ENCODE peak calls at places on chromosomes 7 and 10, in four cellular contexts. One of them, this sample, is unnamed.

GRCh38 chr10:90718185-90718584 is 139.7 kb downstream of the HTR7 start:
- DNase-seq in HepG2: no peak
- DNase-seq in HCT116: no peak
- DNase-seq in H1: no peak
- DNase-seq in this sample: no peak

GRCh38 chr7:80478683-80479082 is 33.2 kb downstream of the GNAT3 start:
- DNase-seq in H1: no peak
- DNase-seq in HCT116: no peak
- DNase-seq in HepG2: no peak
- DNase-seq in this sample: no peak

GRCh38 chr7:1028044-1028770 is 16.1 kb upstream of the GPR146 start:
- DNase-seq in HCT116: peak; percentile 47
- DNase-seq in H1: peak; percentile 88
- DNase-seq in HepG2: peak; percentile 75
- DNase-seq in this sample: peak; percentile 88

GRCh38 chr10:71748671-71749191 is 24.6 kb downstream of the VSIR start:
- DNase-seq in H1: no peak
- DNase-seq in HepG2: no peak
- DNase-seq in HCT116: no peak
- DNase-seq in this sample: peak; percentile 50

GRCh38 chr7:107936312-107936711 is 45.3 kb downstream of the DLD start:
- DNase-seq in HCT116: no peak
- DNase-seq in H1: no peak
- DNase-seq in HepG2: no peak
- DNase-seq in this sample: no peak

GRCh38 chr7:102317231-102318059 is 30.8 kb downstream of the SH2B2 start:
- DNase-seq in H1: no peak
- DNase-seq in HCT116: no peak
- DNase-seq in HepG2: no peak
- DNase-seq in this sample: no peak

GRCh38 chr7:37289781-37290180 is 158.9 kb downstream of the ELMO1 start:
- DNase-seq in HCT116: no peak
- DNase-seq in HepG2: no peak
- DNase-seq in H1: no peak
- DNase-seq in this sample: no peak

GRCh38 chr10:42690449-42691360 is 52.3 kb upstream of the ZNF33B start:
- DNase-seq in HepG2: peak; percentile 14
- DNase-seq in HCT116: peak; percentile 19
- DNase-seq in H1: no peak
- DNase-seq in this sample: no peak

GRCh38 chr7:44324204-44325126 is 929 bp downstream of the CAMK2B start:
- DNase-seq in HepG2: no peak
- DNase-seq in H1: peak; percentile 58
- DNase-seq in HCT116: no peak
- DNase-seq in this sample: no peak

GRCh38 chr10:33612551-33612950 is 278.1 kb upstream of the NRP1 start:
- DNase-seq in HepG2: no peak
- DNase-seq in H1: no peak
- DNase-seq in HCT116: no peak
- DNase-seq in this sample: no peak

GRCh38 chr7:108618056-108618455 is 48.4 kb downstream of the DNAJB9 start:
- DNase-seq in HCT116: no peak
- DNase-seq in HepG2: no peak
- DNase-seq in H1: no peak
- DNase-seq in this sample: no peak

GRCh38 chr7:66281678-66282593 is 76.8 kb downstream of the TPST1 start:
- DNase-seq in H1: no peak
- DNase-seq in HepG2: peak; percentile 6
- DNase-seq in HCT116: peak; percentile 13
- DNase-seq in this sample: peak; percentile 14

GRCh38 chr7:156493942-156494341 is 146.6 kb upstream of the RNF32 start:
- DNase-seq in HCT116: no peak
- DNase-seq in HepG2: no peak
- DNase-seq in H1: no peak
- DNase-seq in this sample: no peak

GRCh38 chr7:150923802-150924201 is 54.3 kb downstream of the KCNH2 start:
- DNase-seq in HCT116: no peak
- DNase-seq in H1: no peak
- DNase-seq in HepG2: no peak
- DNase-seq in this sample: no peak

GRCh38 chr7:135653285-135654080 is 8.8 kb upstream of the STMP1 start:
- DNase-seq in HCT116: no peak
- DNase-seq in H1: no peak
- DNase-seq in HepG2: no peak
- DNase-seq in this sample: no peak

GRCh38 chr7:142311876-142312275 is 54.0 kb upstream of the PRSS58 start:
- DNase-seq in HCT116: no peak
- DNase-seq in H1: no peak
- DNase-seq in HepG2: no peak
- DNase-seq in this sample: no peak

GRCh38 chr10:121152033-121152432 is 300.9 kb downstream of the WDR11 start:
- DNase-seq in HepG2: no peak
- DNase-seq in H1: no peak
- DNase-seq in HCT116: no peak
- DNase-seq in this sample: no peak

GRCh38 chr7:132575336-132575986 is 809 bp downstream of the PLXNA4 start:
- DNase-seq in HCT116: no peak
- DNase-seq in H1: peak; percentile 68
- DNase-seq in HepG2: no peak
- DNase-seq in this sample: peak; percentile 71

GRCh38 chr10:126101744-126102143 is 205.4 kb downstream of the FANK1 start:
- DNase-seq in H1: no peak
- DNase-seq in HepG2: no peak
- DNase-seq in HCT116: no peak
- DNase-seq in this sample: no peak

GRCh38 chr10:105843786-105844560 is 1202.9 kb downstream of the SORCS3 start:
- DNase-seq in HCT116: no peak
- DNase-seq in H1: no peak
- DNase-seq in HepG2: no peak
- DNase-seq in this sample: no peak

GRCh38 chr7:25726180-25726579 is 425.8 kb upstream of the NFE2L3 start:
- DNase-seq in HepG2: no peak
- DNase-seq in HCT116: no peak
- DNase-seq in H1: peak; percentile 50
- DNase-seq in this sample: no peak

GRCh38 chr10:26112532-26112931 is 104.0 kb upstream of the GAD2 start:
- DNase-seq in HepG2: no peak
- DNase-seq in H1: no peak
- DNase-seq in HCT116: no peak
- DNase-seq in this sample: no peak

GRCh38 chr10:104353325-104354048 is at the start of gene CFAP58:
- DNase-seq in H1: peak; percentile 98
- DNase-seq in HepG2: peak; percentile 45
- DNase-seq in HCT116: peak; percentile 89
- DNase-seq in this sample: peak; percentile 88

GRCh38 chr7:100803398-100804161 is 23.7 kb downstream of the EPHB4 start:
- DNase-seq in HepG2: peak; percentile 17
- DNase-seq in HCT116: no peak
- DNase-seq in H1: peak; percentile 63
- DNase-seq in this sample: peak; percentile 65

GRCh38 chr10:642186-642890 is 47.1 kb downstream of the DIP2C start:
- DNase-seq in HepG2: no peak
- DNase-seq in HCT116: no peak
- DNase-seq in H1: no peak
- DNase-seq in this sample: no peak

GRCh38 chr7:30469303-30469702 is 9.3 kb downstream of the NOD1 start:
- DNase-seq in H1: peak; percentile 66
- DNase-seq in HepG2: peak; percentile 83
- DNase-seq in HCT116: peak; percentile 8
- DNase-seq in this sample: peak; percentile 99

GRCh38 chr10:91880310-91880709 is 29.0 kb downstream of the FGFBP3 start:
- DNase-seq in HCT116: no peak
- DNase-seq in HepG2: no peak
- DNase-seq in H1: no peak
- DNase-seq in this sample: no peak

GRCh38 chr10:33772370-33773331 is 438.2 kb upstream of the NRP1 start:
- DNase-seq in HCT116: no peak
- DNase-seq in H1: no peak
- DNase-seq in HepG2: no peak
- DNase-seq in this sample: peak; percentile 55

GRCh38 chr7:68770649-68771048 is 827.6 kb upstream of the AUTS2 start:
- DNase-seq in HepG2: no peak
- DNase-seq in HCT116: no peak
- DNase-seq in H1: no peak
- DNase-seq in this sample: no peak

GRCh38 chr7:158271646-158272045 is 316.0 kb downstream of the PTPRN2 start:
- DNase-seq in HepG2: no peak
- DNase-seq in H1: no peak
- DNase-seq in HCT116: no peak
- DNase-seq in this sample: no peak

GRCh38 chr10:59674211-59674836 is 35.3 kb downstream of the SLC16A9 start:
- DNase-seq in H1: no peak
- DNase-seq in HCT116: no peak
- DNase-seq in HepG2: no peak
- DNase-seq in this sample: no peak

GRCh38 chr10:46284286-46285229 is 2.2 kb upstream of the ANTXRL start:
- DNase-seq in HCT116: peak; percentile 26
- DNase-seq in H1: peak; percentile 92
- DNase-seq in HepG2: peak; percentile 31
- DNase-seq in this sample: peak; percentile 61

GRCh38 chr7:112789824-112790650 is at the start of gene TMEM168:
- DNase-seq in HepG2: peak; percentile 63
- DNase-seq in H1: peak; percentile 87
- DNase-seq in HCT116: peak; percentile 75
- DNase-seq in this sample: peak; percentile 87

GRCh38 chr10:73796766-73797165 is 11.4 kb downstream of the ZSWIM8 start:
- DNase-seq in HCT116: no peak
- DNase-seq in HepG2: no peak
- DNase-seq in H1: no peak
- DNase-seq in this sample: no peak

GRCh38 chr7:104929921-104930320 is 84.1 kb upstream of the KMT2E start:
- DNase-seq in H1: no peak
- DNase-seq in HepG2: no peak
- DNase-seq in HCT116: no peak
- DNase-seq in this sample: peak; percentile 69

GRCh38 chr7:104923010-104923421 is 91.0 kb upstream of the KMT2E start:
- DNase-seq in HepG2: peak; percentile 84
- DNase-seq in H1: peak; percentile 63
- DNase-seq in HCT116: peak; percentile 87
- DNase-seq in this sample: peak; percentile 95

GRCh38 chr7:104928721-104929400 is 85.1 kb upstream of the KMT2E start:
- DNase-seq in H1: no peak
- DNase-seq in HCT116: no peak
- DNase-seq in HepG2: no peak
- DNase-seq in this sample: no peak

GRCh38 chr7:104926189-104926904 is 87.7 kb upstream of the KMT2E start:
- DNase-seq in HepG2: no peak
- DNase-seq in H1: no peak
- DNase-seq in HCT116: no peak
- DNase-seq in this sample: no peak

GRCh38 chr7:104926905-104927454 is 87.0 kb upstream of the KMT2E start:
- DNase-seq in HepG2: no peak
- DNase-seq in H1: peak; percentile 63
- DNase-seq in HCT116: no peak
- DNase-seq in this sample: no peak
- TF ChIP-seq MAX in HepG2: no peak
- TF ChIP-seq MAX in H1: no peak
- TF ChIP-seq MAX in HCT116: no peak
- TF ChIP-seq MAX in this sample: no peak

GRCh38 chr7:139387594-139387993 is 27.9 kb downstream of the LUC7L2 start:
- DNase-seq in HCT116: no peak
- DNase-seq in H1: no peak
- DNase-seq in HepG2: no peak
- DNase-seq in this sample: no peak

GRCh38 chr7:139384611-139385010 is 24.9 kb downstream of the LUC7L2 start:
- DNase-seq in H1: no peak
- DNase-seq in HepG2: no peak
- DNase-seq in HCT116: no peak
- DNase-seq in this sample: no peak

GRCh38 chr7:139382439-139382838 is 22.7 kb downstream of the LUC7L2 start:
- DNase-seq in HepG2: no peak
- DNase-seq in HCT116: no peak
- DNase-seq in H1: no peak
- DNase-seq in this sample: no peak
- H3K36me3 ChIP-seq in HepG2: peaks cover 7% of the 10 kb centered on the region
- H3K36me3 ChIP-seq in HCT116: peaks cover 15% of the 10 kb centered on the region
- H3K36me3 ChIP-seq in H1: no peaks in the 10 kb centered on the region
- H3K36me3 ChIP-seq in this sample: peaks cover 4% of the 10 kb centered on the region

GRCh38 chr10:78543749-78544446 is 510.2 kb downstream of the RPS24 start:
- DNase-seq in HCT116: no peak
- DNase-seq in H1: no peak
- DNase-seq in HepG2: peak; percentile 62
- DNase-seq in this sample: no peak

GRCh38 chr10:78542536-78542935 is 508.9 kb downstream of the RPS24 start:
- DNase-seq in HCT116: no peak
- DNase-seq in HepG2: no peak
- DNase-seq in H1: no peak
- DNase-seq in this sample: no peak

GRCh38 chr10:78541528-78542470 is 508.1 kb downstream of the RPS24 start:
- DNase-seq in H1: no peak
- DNase-seq in HCT116: no peak
- DNase-seq in HepG2: no peak
- DNase-seq in this sample: no peak

GRCh38 chr10:78544447-78545085 is 510.9 kb downstream of the RPS24 start:
- DNase-seq in H1: no peak
- DNase-seq in HepG2: peak; percentile 37
- DNase-seq in HCT116: no peak
- DNase-seq in this sample: no peak

DNA sequence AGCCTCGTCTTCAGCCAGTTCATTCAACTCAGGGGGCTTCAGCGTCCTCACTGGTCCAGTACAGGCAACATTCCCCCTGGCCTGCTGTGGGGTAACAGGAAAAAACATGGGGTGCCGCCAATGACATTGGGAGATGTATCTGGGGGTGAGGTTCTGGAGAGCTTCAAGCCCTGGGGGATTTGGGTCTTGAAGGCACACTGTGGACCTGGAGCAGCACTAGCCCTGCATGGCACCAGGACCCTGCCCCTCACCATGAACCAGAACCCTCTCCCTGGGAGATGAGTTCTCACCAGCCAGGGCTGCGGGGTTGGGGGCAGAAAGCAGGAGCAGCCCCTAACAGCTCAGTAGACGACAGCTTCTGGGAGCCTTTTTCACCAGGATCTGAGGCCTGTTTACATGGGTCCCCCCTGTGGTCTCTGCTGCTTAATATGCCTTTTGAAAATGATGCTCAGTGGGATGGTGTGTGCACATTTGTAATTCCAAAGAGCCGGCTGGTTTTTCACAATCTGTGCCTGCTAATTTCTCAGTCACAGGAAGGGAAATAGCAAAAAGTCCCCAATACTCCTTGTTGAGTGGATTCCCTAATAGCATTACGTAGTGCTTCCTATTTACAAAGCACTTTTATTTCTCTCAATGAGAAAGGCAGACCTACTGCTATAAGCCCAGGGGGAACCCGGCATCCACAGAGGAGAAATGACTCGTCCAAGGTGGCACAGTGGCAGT is 509.5 kb downstream of the RPS24 start:
- DNase-seq in H1: no peak
- DNase-seq in HCT116: no peak
- DNase-seq in HepG2: no peak
- DNase-seq in this sample: no peak
- H3K4me2 ChIP-seq in H1: no peak overlapping the region
- H3K4me2 ChIP-seq in HCT116: no peak overlapping the region
- H3K4me2 ChIP-seq in HepG2: peak overlapping the region; percentile 56
- H3K4me2 ChIP-seq in this sample: no peak overlapping the region

GRCh38 chr10:17454181-17454800 is at the start of gene ST8SIA6:
- DNase-seq in HepG2: no peak
- DNase-seq in HCT116: no peak
- DNase-seq in H1: peak; percentile 72
- DNase-seq in this sample: peak; percentile 66
- TF ChIP-seq MAX in HepG2: no peak
- TF ChIP-seq MAX in HCT116: no peak
- TF ChIP-seq MAX in H1: no peak
- TF ChIP-seq MAX in this sample: no peak